ENCODE peak calls at places on chromosomes 7 and 10, in four cellular contexts. T is DND-41, E is transverse colon, A is astrocyte. N is an unnamed sample.

GRCh38 chr10:113030453-113030852 is 80.4 kb downstream of the TCF7L2 start:
- DNase-seq in T (no peak), E (no peak), A (peak; percentile 73), N (no peak)

GRCh38 chr10:558891-559766 is 130.3 kb downstream of the DIP2C start:
- DNase-seq in T (no peak), E (no peak), A (no peak), N (no peak)

GRCh38 chr7:121113288-121113687 is 124.8 kb downstream of the CPED1 start:
- DNase-seq in T (no peak), E (no peak), A (peak; percentile 56), N (no peak)

GRCh38 chr10:101438881-101439391 is 85.0 kb downstream of the BTRC start:
- DNase-seq in T (no peak), E (no peak), A (no peak), N (no peak)

GRCh38 chr10:79224992-79225391 is 122.3 kb upstream of the PPIF start:
- DNase-seq in T (no peak), E (no peak), A (no peak), N (no peak)

GRCh38 chr10:17386616-17387075 is 67.7 kb downstream of the ST8SIA6 start:
- DNase-seq in T (no peak), E (no peak), A (no peak), N (peak; percentile 48)

GRCh38 chr10:921471-922414 is 9.8 kb downstream of the LARP4B start:
- DNase-seq in T (no peak), E (no peak), A (peak; percentile 85), N (no peak)

GRCh38 chr10:102642553-102643345 is 1.5 kb upstream of the TRIM8 start:
- DNase-seq in T (peak; percentile 47), E (peak; percentile 70), A (no peak), N (peak; percentile 57)

GRCh38 chr10:114631678-114632417 is 26.2 kb downstream of the ABLIM1 start:
- DNase-seq in T (no peak), E (peak; percentile 57), A (no peak), N (peak; percentile 13)

GRCh38 chr7:28417321-28417940 is 5.1 kb downstream of the CREB5 start:
- DNase-seq in T (no peak), E (no peak), A (no peak), N (no peak)

GRCh38 chr10:14560274-14560673 is 214.4 kb downstream of the FAM107B start:
- DNase-seq in T (no peak), E (no peak), A (peak; percentile 57), N (peak; percentile 26)

GRCh38 chr10:48598243-48598935 is 6.5 kb downstream of the ARHGAP22 start:
- DNase-seq in T (no peak), E (peak; percentile 28), A (no peak), N (no peak)

GRCh38 chr7:128387663-128388485 is 21.9 kb downstream of the IMPDH1 start:
- DNase-seq in T (peak; percentile 74), E (peak; percentile 75), A (peak; percentile 35), N (peak; percentile 91)

GRCh38 chr7:130272456-130273080 is 5.9 kb downstream of the CPA2 start:
- DNase-seq in T (no peak), E (no peak), A (no peak), N (peak; percentile 18)

GRCh38 chr10:26550774-26551526 is 112.8 kb downstream of the APBB1IP start:
- DNase-seq in T (no peak), E (no peak), A (no peak), N (peak; percentile 3)

GRCh38 chr7:142000244-142000643 is 4.6 kb downstream of the MGAM start:
- DNase-seq in T (no peak), E (no peak), A (no peak), N (no peak)

GRCh38 chr10:47396311-47396717 is 12.2 kb upstream of the ZNF488 start:
- DNase-seq in T (no peak), E (no peak), A (no peak), N (no peak)

GRCh38 chr10:13183625-13184024 is 22.3 kb downstream of the MCM10 start:
- DNase-seq in T (no peak), E (no peak), A (no peak), N (no peak)

GRCh38 chr10:81876253-81876731 is 1.3 kb downstream of the NRG3 start:
- DNase-seq in T (no peak), E (no peak), A (no peak), N (peak; percentile 8)

GRCh38 chr10:81662837-81663236 is 212.2 kb upstream of the NRG3 start:
- DNase-seq in T (no peak), E (no peak), A (no peak), N (no peak)

GRCh38 chr10:63646491-63646890 is 125.3 kb downstream of the REEP3 start:
- DNase-seq in T (no peak), E (no peak), A (no peak), N (no peak)

GRCh38 chr7:69708857-69709256 is 110.6 kb downstream of the AUTS2 start:
- DNase-seq in T (no peak), E (no peak), A (peak; percentile 67), N (peak; percentile 53)

GRCh38 chr7:55409474-55410225 is 44.5 kb downstream of the LANCL2 start:
- DNase-seq in T (no peak), E (no peak), A (no peak), N (no peak)

GRCh38 chr7:157520249-157520648 is 183.4 kb downstream of the DNAJB6 start:
- DNase-seq in T (peak; percentile 6), E (no peak), A (no peak), N (no peak)

GRCh38 chr7:98240961-98241673 is 10.9 kb downstream of the TECPR1 start:
- DNase-seq in T (peak; percentile 11), E (peak; percentile 41), A (no peak), N (peak; percentile 49)

GRCh38 chr7:82397846-82398245 is 45.7 kb downstream of the CACNA2D1 start:
- DNase-seq in T (no peak), E (no peak), A (peak; percentile 10), N (no peak)

GRCh38 chr10:116098411-116099019 is 174.5 kb downstream of the GFRA1 start:
- DNase-seq in T (no peak), E (no peak), A (no peak), N (no peak)

GRCh38 chr10:116744163-116744788 is 1.9 kb upstream of the HSPA12A start:
- DNase-seq in T (peak; percentile 11), E (no peak), A (no peak), N (no peak)

GRCh38 chr7:539731-540411 is 20.2 kb upstream of the PDGFA start:
- DNase-seq in T (no peak), E (peak; percentile 94), A (peak; percentile 65), N (peak; percentile 61)

GRCh38 chr7:137755438-137755837 is 91.3 kb downstream of the DGKI start:
- DNase-seq in T (no peak), E (no peak), A (no peak), N (no peak)

GRCh38 chr10:128077155-128077875 is 48.9 kb downstream of the MKI67 start:
- DNase-seq in T (no peak), E (no peak), A (no peak), N (no peak)

GRCh38 chr10:124354411-124355382 is 64.0 kb downstream of the OAT start:
- DNase-seq in T (peak; percentile 81), E (peak; percentile 33), A (peak; percentile 39), N (peak; percentile 92)

GRCh38 chr10:125343118-125343752 is 182.9 kb upstream of the CTBP2 start:
- DNase-seq in T (peak; percentile 10), E (peak; percentile 21), A (peak; percentile 3), N (peak; percentile 30)

GRCh38 chr7:66239467-66239856 is 34.3 kb downstream of the TPST1 start:
- DNase-seq in T (no peak), E (no peak), A (peak; percentile 68), N (no peak)

GRCh38 chr10:44627591-44628354 is 242.9 kb upstream of the CXCL12 start:
- DNase-seq in T (no peak), E (no peak), A (peak; percentile 74), N (no peak)

GRCh38 chr10:72250666-72251065 is 23.1 kb upstream of the DDIT4 start:
- DNase-seq in T (no peak), E (peak; percentile 38), A (peak; percentile 86), N (no peak)

GRCh38 chr7:44323381-44324203 is 1.8 kb downstream of the CAMK2B start:
- DNase-seq in T (no peak), E (no peak), A (no peak), N (no peak)

DNA sequence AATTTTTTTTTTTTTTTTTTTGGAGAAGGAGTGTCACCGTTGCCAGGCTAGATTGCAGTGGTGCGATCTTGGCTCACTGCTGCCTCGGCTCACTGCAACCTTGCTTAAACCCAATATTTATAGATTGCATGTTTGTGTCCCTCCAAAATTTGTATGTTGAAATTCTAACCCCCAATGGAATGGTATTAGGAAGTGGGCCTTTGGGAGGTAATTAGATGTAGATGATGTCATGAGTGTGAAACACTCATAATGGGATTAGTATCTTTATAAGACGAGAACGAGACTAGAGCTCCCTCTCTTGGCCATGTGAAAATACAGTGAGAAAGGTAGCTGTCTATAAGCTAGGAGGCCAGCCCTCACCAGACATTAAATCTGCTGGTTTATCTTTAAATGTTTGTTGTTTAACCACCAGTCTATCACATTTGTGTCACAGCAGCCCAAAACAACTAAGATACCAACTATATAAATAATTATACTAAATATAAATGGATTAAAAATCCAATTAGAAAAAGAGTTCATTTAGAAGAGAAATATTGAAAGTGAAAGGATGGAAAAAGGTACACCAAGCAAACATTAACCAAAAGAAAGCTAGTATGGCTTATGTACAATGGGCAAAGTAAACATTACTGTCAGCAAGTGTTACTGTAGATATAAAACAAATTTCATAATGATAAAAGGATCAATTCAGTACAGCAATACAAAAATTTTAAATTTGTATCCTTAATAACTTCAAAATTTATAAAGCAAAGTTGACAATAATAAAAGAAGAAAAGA is 9.3 kb downstream of the TCAF1 start:
- DNase-seq in T (no peak), E (no peak), A (peak; percentile 15), N (peak; percentile 33)
- TF ChIP-seq CTCF in T (peak; percentile 16), E (peak; percentile 17), A (peak; percentile 47), N (peak; percentile 43)

GRCh38 chr10:87642988-87643387 is 16.7 kb upstream of the PAPSS2 start:
- DNase-seq in T (no peak), E (no peak), A (no peak), N (no peak)
- H3K4me1 ChIP-seq in T (no peaks in the 10 kb centered on the region), E (no peaks in the 10 kb centered on the region), A (no peaks in the 10 kb centered on the region), N (no peaks in the 10 kb centered on the region)

DNA sequence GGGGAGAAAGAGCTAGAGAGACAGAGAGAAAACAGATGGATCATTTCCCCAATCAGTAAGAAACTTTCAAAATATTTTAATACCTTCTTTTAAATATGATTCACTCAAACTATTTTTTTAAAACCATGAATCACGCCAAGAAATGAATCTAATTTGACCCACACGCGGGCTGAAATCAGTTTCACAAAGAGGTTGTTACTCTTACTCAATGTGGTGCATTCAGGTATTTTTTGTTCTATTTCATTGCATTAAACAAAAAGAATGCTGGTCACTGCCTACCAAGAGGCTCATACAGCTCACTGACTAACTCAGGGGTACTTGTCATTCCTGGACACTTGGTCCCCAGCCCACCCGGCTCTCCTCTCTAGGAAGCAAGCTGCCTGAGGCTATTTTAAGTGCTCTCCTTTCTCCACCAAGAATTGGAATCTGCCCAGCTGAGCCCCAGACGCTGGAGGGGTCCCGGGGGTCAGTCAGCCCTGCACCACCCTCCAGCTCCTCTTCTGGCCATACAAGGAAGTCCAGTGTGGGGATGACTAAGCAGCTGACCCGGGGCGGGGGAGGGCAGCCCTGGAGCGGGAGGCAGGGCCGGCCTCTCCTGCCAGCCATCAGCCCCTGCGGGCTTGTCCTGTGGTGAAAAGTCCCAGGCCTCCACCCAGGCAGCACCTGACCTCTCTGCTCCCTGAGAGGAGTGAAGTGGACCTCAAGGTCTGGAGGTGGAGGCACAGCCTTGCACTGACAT is 21.7 kb upstream of the PFKP start:
- DNase-seq in T (no peak), E (peak; percentile 37), A (peak; percentile 89), N (peak; percentile 78)
- TF ChIP-seq CTCF in T (no peak), E (no peak), A (peak; percentile 4), N (peak; percentile 45)

GRCh38 chr7:108413782-108414492 is 42.3 kb downstream of the NRCAM start:
- DNase-seq in T (no peak), E (no peak), A (peak; percentile 50), N (no peak)
- H3K4me1 ChIP-seq in T (peaks cover 5% of the 10 kb centered on the region), E (no peaks in the 10 kb centered on the region), A (peaks cover 13% of the 10 kb centered on the region), N (no peaks in the 10 kb centered on the region)

GRCh38 chr7:83850037-83850619 is 201.2 kb upstream of the SEMA3E start:
- DNase-seq in T (no peak), E (no peak), A (no peak), N (no peak)
- TF ChIP-seq CTCF in T (no peak), E (no peak), A (no peak), N (no peak)